ENCODE peak calls at places on chromosomes 16 and 17, in ten cellular contexts. C, N, F, S, G, J, V, Y, O and X are unnamed samples.

GRCh38 chr17:17877548-17878358 is 41.0 kb upstream of the SREBF1 start:
- DNase-seq in N (no peak), O (no peak), S (peak; percentile 88), F (peak; percentile 83), G (no peak), J (no peak), C (no peak), Y (peak; percentile 92), V (peak; percentile 80), X (peak; percentile 86)

GRCh38 chr17:61402978-61403845 is 3.6 kb downstream of the TBX2 start:
- DNase-seq in N (no peak), O (no peak), S (no peak), G (no peak), J (no peak), F (peak; percentile 31), V (no peak), C (no peak), Y (peak; percentile 67), X (peak; percentile 63)

GRCh38 chr16:67449739-67450138 is 18.8 kb downstream of the HSD11B2 start:
- DNase-seq in G (no peak), F (no peak), N (no peak), C (no peak), V (no peak), S (peak; percentile 47), Y (no peak), J (no peak), O (no peak), X (no peak)

GRCh38 chr16:2720719-2721633 is 952 bp upstream of the PRSS27 start:
- DNase-seq in J (peak; percentile 91), G (peak; percentile 25), S (peak; percentile 77), O (peak; percentile 93), Y (peak; percentile 96), F (peak; percentile 94), N (peak; percentile 82), C (peak; percentile 70), V (peak; percentile 84), X (peak; percentile 83)

GRCh38 chr17:42459256-42459982 is 741 bp downstream of the ATP6V0A1 start:
- DNase-seq in V (no peak), O (no peak), S (peak; percentile 36), G (no peak), N (peak; percentile 68), F (peak; percentile 72), J (peak; percentile 26), Y (peak; percentile 41), C (no peak), X (peak; percentile 79)

GRCh38 chr17:71176315-71176714 is 944.5 kb upstream of the SOX9 start:
- DNase-seq in G (no peak), Y (no peak), V (no peak), N (no peak), O (no peak), F (no peak), C (no peak), J (no peak), S (no peak), X (peak; percentile 19)

GRCh38 chr17:27207073-27207511 is 86.8 kb upstream of the WSB1 start:
- DNase-seq in Y (no peak), J (no peak), F (no peak), C (no peak), N (peak; percentile 18), G (peak; percentile 30), S (no peak), V (no peak), O (no peak), X (peak; percentile 73)

GRCh38 chr17:32118835-32119234 is 23.5 kb upstream of the RHOT1 start:
- DNase-seq in Y (no peak), G (no peak), S (no peak), F (no peak), V (no peak), O (no peak), C (no peak), J (no peak), N (no peak), X (no peak)

GRCh38 chr16:526181-527014 is 1.1 kb upstream of the CAPN15 start:
- DNase-seq in N (no peak), Y (peak; percentile 78), S (peak; percentile 54), O (no peak), G (no peak), V (peak; percentile 53), F (peak; percentile 84), C (no peak), J (no peak), X (peak; percentile 65)

GRCh38 chr17:35341465-35341992 is 31.9 kb downstream of the SLFN11 start:
- DNase-seq in O (peak; percentile 52), G (no peak), C (no peak), F (no peak), J (peak; percentile 90), Y (no peak), N (no peak), S (peak; percentile 23), V (no peak), X (no peak)

GRCh38 chr17:561118-561517 is 153.5 kb downstream of the VPS53 start:
- DNase-seq in N (no peak), V (no peak), S (no peak), C (no peak), O (no peak), G (no peak), F (no peak), J (no peak), Y (no peak), X (peak; percentile 41)

GRCh38 chr16:89246903-89247733 is 29.6 kb downstream of the ZNF778 start:
- DNase-seq in Y (peak; percentile 95), S (peak; percentile 81), G (peak; percentile 59), C (peak; percentile 98), J (no peak), N (peak; percentile 82), V (peak; percentile 91), F (peak; percentile 96), O (peak; percentile 81), X (peak; percentile 88)

GRCh38 chr16:64370112-64370511 is 751.8 kb downstream of the CDH11 start:
- DNase-seq in O (no peak), V (no peak), N (no peak), J (no peak), F (no peak), G (no peak), Y (no peak), C (no peak), S (no peak), X (no peak)

GRCh38 chr16:73732681-73733080 is 563.9 kb upstream of the PSMD7 start:
- DNase-seq in V (no peak), N (no peak), O (no peak), S (no peak), C (no peak), G (no peak), J (no peak), Y (no peak), F (no peak), X (no peak)

GRCh38 chr16:29975811-29976511 is 2.3 kb downstream of the TAOK2 start:
- DNase-seq in C (no peak), Y (no peak), O (no peak), N (no peak), V (no peak), F (no peak), J (no peak), S (no peak), G (no peak), X (no peak)
- H3K4me3 ChIP-seq in C (no peak overlapping the region), Y (peak overlapping the region; percentile 91), O (peak overlapping the region; percentile 97), N (peak overlapping the region; percentile 67), V (peak overlapping the region; percentile 11), F (peak overlapping the region; percentile 99), J (peak overlapping the region; percentile 99), S (peak overlapping the region; percentile 74), G (peak overlapping the region; percentile 90), X (peak overlapping the region; percentile 92)

DNA sequence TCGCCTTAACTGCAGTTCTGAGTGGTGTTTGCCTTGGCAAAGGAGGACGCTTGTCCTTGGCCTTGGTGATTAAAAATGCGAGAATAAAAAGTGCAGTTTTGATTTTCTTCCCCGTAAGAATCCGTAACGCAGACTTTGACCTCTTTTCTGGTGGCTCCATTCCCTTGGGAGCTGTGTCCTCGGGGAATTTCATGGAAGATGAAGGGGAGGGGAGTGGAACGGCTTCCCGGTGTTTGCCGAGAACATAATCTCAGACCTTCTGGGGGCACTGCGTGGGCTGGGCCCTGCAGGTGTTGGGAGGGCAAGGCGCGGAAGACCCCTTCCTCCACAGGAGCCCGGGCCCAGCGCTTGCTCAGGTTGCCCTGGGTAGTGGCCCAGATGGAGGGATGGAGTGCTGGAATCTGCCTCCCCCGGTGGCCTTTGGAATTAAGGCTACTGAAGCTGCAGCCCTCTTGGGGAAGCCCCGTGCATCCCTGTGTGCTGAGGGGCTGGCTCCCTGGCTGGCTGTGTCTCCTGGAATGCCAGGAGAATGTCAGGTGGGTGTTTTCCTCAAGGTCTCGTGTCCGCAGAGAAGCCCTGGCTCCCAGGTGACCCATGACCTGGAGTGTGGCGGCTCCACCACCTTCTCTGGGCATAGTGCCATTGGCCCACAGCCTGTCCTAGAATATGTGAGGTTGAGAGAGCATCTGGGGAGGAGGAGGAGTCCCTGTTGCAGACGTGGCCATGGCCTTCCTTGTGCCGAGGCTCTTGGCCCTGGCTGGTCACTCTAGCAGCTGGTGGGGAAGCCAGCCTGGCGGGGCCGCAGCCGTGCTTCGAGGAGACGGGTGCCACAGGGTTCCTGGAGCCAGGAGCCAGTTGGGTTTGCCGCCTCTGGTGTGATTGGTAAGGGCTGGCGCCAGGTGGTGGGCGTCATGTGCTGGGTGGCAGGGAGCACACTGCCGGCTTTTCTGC is 3.1 kb downstream of the BAIAP2 start:
- DNase-seq in N (no peak), Y (no peak), J (no peak), S (no peak), F (no peak), G (no peak), O (no peak), C (no peak), V (peak; percentile 64), X (no peak)
- TF ChIP-seq CTCF in N (no peak), Y (no peak), J (no peak), S (no peak), F (no peak), G (no peak), O (no peak), C (no peak), V (no peak), X (no peak)

DNA sequence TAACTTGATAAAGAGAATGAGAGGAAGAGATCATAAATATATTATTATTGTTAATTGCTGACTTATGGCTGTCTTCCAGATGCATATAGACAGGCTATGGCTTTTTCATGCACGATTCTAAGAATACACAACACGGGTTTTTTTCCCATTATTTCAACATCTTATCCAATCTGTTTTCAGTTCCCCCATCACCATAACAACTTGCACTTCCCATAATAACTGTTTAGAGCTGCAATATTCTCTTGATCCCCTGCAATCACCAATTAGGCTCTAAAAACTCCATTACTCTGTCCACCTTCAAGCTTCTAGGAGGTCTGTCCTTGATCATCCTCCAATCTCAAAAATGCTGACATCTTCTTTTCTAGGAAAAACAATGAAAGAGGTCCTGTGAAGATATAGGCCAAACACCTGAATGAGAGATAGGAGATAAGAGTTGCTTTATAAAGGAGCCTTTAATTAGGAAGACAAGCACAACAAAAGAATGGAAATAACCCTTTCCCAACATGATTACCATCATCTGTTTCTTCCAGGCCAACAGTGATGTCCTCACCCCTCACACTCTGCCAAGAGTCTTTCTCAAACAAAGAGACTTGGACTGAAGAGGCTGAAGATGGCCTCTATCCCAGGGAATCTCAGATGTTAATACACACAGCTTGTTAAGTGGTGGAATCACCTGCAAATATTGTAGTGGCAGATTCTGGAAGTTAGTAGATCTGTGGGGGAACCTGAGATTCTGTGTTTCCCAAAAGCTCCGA is 32.2 kb upstream of the CCL2 start:
- DNase-seq in O (no peak), G (no peak), F (no peak), S (no peak), J (no peak), N (no peak), C (no peak), Y (no peak), V (no peak), X (no peak)
- H3K4me3 ChIP-seq in O (no peak overlapping the region), G (no peak overlapping the region), F (no peak overlapping the region), S (no peak overlapping the region), J (no peak overlapping the region), N (no peak overlapping the region), C (no peak overlapping the region), Y (no peak overlapping the region), V (no peak overlapping the region), X (no peak overlapping the region)

GRCh38 chr17:50177983-50178834 is 12.4 kb downstream of the SGCA start:
- DNase-seq in F (peak; percentile 88), Y (peak; percentile 76), S (peak; percentile 89), J (peak; percentile 73), V (peak; percentile 74), G (peak; percentile 98), O (peak; percentile 57), C (no peak), N (peak; percentile 98), X (peak; percentile 98)
- TF ChIP-seq CTCF in F (peak; percentile 61), Y (peak; percentile 55), S (peak; percentile 53), J (peak; percentile 85), V (peak; percentile 22), G (peak; percentile 60), O (peak; percentile 85), C (no peak), N (peak; percentile 86), X (peak; percentile 50)